ENCODE peak calls at places on chromosome 20, in eight cellular contexts. One of them, this sample, is unnamed.

GRCh38 chr20:48035961-48036731 is 250.9 kb upstream of the SULF2 start:
- DNase-seq in choroid plexus epithelial cell: no peak
- DNase-seq in HT1080: no peak
- DNase-seq in WTC11: no peak
- DNase-seq in NCI-H1436: no peak
- DNase-seq in GDM1: no peak
- DNase-seq in HuH-7: no peak
- DNase-seq in NCI-H1417: no peak
- DNase-seq in this sample: peak; percentile 25

GRCh38 chr20:63252157-63252780 is 2.0 kb downstream of the NKAIN4 start:
- DNase-seq in choroid plexus epithelial cell: no peak
- DNase-seq in HT1080: no peak
- DNase-seq in WTC11: no peak
- DNase-seq in NCI-H1436: no peak
- DNase-seq in GDM1: no peak
- DNase-seq in HuH-7: no peak
- DNase-seq in NCI-H1417: no peak
- DNase-seq in this sample: no peak

GRCh38 chr20:51366155-51366886 is 176.2 kb downstream of the NFATC2 start:
- DNase-seq in choroid plexus epithelial cell: peak; percentile 99
- DNase-seq in HT1080: peak; percentile 99
- DNase-seq in WTC11: no peak
- DNase-seq in NCI-H1436: no peak
- DNase-seq in GDM1: no peak
- DNase-seq in HuH-7: no peak
- DNase-seq in NCI-H1417: no peak
- DNase-seq in this sample: peak; percentile 95

GRCh38 chr20:9235518-9235917 is 166.6 kb downstream of the PLCB4 start:
- DNase-seq in choroid plexus epithelial cell: peak; percentile 48
- DNase-seq in HT1080: peak; percentile 90
- DNase-seq in WTC11: no peak
- DNase-seq in NCI-H1436: no peak
- DNase-seq in GDM1: no peak
- DNase-seq in HuH-7: no peak
- DNase-seq in NCI-H1417: no peak
- DNase-seq in this sample: peak; percentile 90

GRCh38 chr20:14406495-14406894 is 69.1 kb upstream of the FLRT3 start:
- DNase-seq in choroid plexus epithelial cell: peak; percentile 35
- DNase-seq in HT1080: peak; percentile 59
- DNase-seq in WTC11: no peak
- DNase-seq in NCI-H1436: no peak
- DNase-seq in GDM1: no peak
- DNase-seq in HuH-7: no peak
- DNase-seq in NCI-H1417: no peak
- DNase-seq in this sample: peak; percentile 93

GRCh38 chr20:38355161-38356012 is 9.1 kb downstream of the LBP start:
- DNase-seq in choroid plexus epithelial cell: no peak
- DNase-seq in HT1080: no peak
- DNase-seq in WTC11: peak; percentile 38
- DNase-seq in NCI-H1436: no peak
- DNase-seq in GDM1: no peak
- DNase-seq in HuH-7: no peak
- DNase-seq in NCI-H1417: no peak
- DNase-seq in this sample: no peak

GRCh38 chr20:29443819-29444218 is 1813.6 kb upstream of the DEFB115 start:
- DNase-seq in choroid plexus epithelial cell: no peak
- DNase-seq in HT1080: no peak
- DNase-seq in WTC11: no peak
- DNase-seq in NCI-H1436: no peak
- DNase-seq in GDM1: no peak
- DNase-seq in HuH-7: no peak
- DNase-seq in NCI-H1417: no peak
- DNase-seq in this sample: peak; percentile 26

GRCh38 chr20:51008718-51009117 is 14.2 kb downstream of the KCNG1 start:
- DNase-seq in choroid plexus epithelial cell: no peak
- DNase-seq in HT1080: no peak
- DNase-seq in WTC11: no peak
- DNase-seq in NCI-H1436: no peak
- DNase-seq in GDM1: no peak
- DNase-seq in HuH-7: no peak
- DNase-seq in NCI-H1417: no peak
- DNase-seq in this sample: no peak

GRCh38 chr20:45817652-45818194 is 5.3 kb downstream of the UBE2C start:
- DNase-seq in choroid plexus epithelial cell: peak; percentile 97
- DNase-seq in HT1080: peak; percentile 70
- DNase-seq in WTC11: no peak
- DNase-seq in NCI-H1436: no peak
- DNase-seq in GDM1: no peak
- DNase-seq in HuH-7: no peak
- DNase-seq in NCI-H1417: no peak
- DNase-seq in this sample: peak; percentile 73

GRCh38 chr20:44134897-44135810 is 51.8 kb downstream of the JPH2 start:
- DNase-seq in choroid plexus epithelial cell: no peak
- DNase-seq in HT1080: no peak
- DNase-seq in WTC11: no peak
- DNase-seq in NCI-H1436: no peak
- DNase-seq in GDM1: peak; percentile 9
- DNase-seq in HuH-7: no peak
- DNase-seq in NCI-H1417: no peak
- DNase-seq in this sample: no peak

GRCh38 chr20:50237349-50237748 is 46.7 kb downstream of the CEBPB start:
- DNase-seq in choroid plexus epithelial cell: no peak
- DNase-seq in HT1080: peak; percentile 44
- DNase-seq in WTC11: no peak
- DNase-seq in NCI-H1436: no peak
- DNase-seq in GDM1: no peak
- DNase-seq in HuH-7: no peak
- DNase-seq in NCI-H1417: no peak
- DNase-seq in this sample: no peak

This sample was measured in bronchial epithelial cell.